ENCODE peak calls at places on chromosome X, in four cellular contexts. One of them, this sample, is unnamed.

GRCh38 chrX:16125520-16126149 is 2.3 kb downstream of the GRPR start:
- DNase-seq in stimulated activated CD8-positive, alpha-beta memory T cell treated with anti-CD3 and anti-CD28 coated beads, Interleukin-4, amount 100 ng/mL, for 48 hours: no peak
- DNase-seq in activated CD8-positive, alpha-beta memory T cell treated with anti-CD3 and anti-CD28 coated beads, Interleukin-2, amount 50 U/mL, for 4 hours: no peak
- DNase-seq in activated T-helper 2 cell treated with anti-CD3 and anti-CD28 coated beads, Interferon-gamma antibody, Interleukin-2, Interleukin-4, amounts not matched to agents 10 μg/mL and 5 μg/mL and 100 μg/mL, durations not matched to agents 14 hours and 24 hours and 36 hours: no peak
- DNase-seq in this sample: no peak

GRCh38 chrX:52216541-52216940 is 31.9 kb downstream of the MAGED4 start:
- DNase-seq in stimulated activated CD8-positive, alpha-beta memory T cell treated with anti-CD3 and anti-CD28 coated beads, Interleukin-4, amount 100 ng/mL, for 48 hours: no peak
- DNase-seq in activated CD8-positive, alpha-beta memory T cell treated with anti-CD3 and anti-CD28 coated beads, Interleukin-2, amount 50 U/mL, for 4 hours: no peak
- DNase-seq in activated T-helper 2 cell treated with anti-CD3 and anti-CD28 coated beads, Interferon-gamma antibody, Interleukin-2, Interleukin-4, amounts not matched to agents 10 μg/mL and 5 μg/mL and 100 μg/mL, durations not matched to agents 14 hours and 24 hours and 36 hours: no peak
- DNase-seq in this sample: no peak

GRCh38 chrX:122910697-122911096 is 273.4 kb upstream of the GRIA3 start:
- DNase-seq in stimulated activated CD8-positive, alpha-beta memory T cell treated with anti-CD3 and anti-CD28 coated beads, Interleukin-4, amount 100 ng/mL, for 48 hours: no peak
- DNase-seq in activated CD8-positive, alpha-beta memory T cell treated with anti-CD3 and anti-CD28 coated beads, Interleukin-2, amount 50 U/mL, for 4 hours: no peak
- DNase-seq in activated T-helper 2 cell treated with anti-CD3 and anti-CD28 coated beads, Interferon-gamma antibody, Interleukin-2, Interleukin-4, amounts not matched to agents 10 μg/mL and 5 μg/mL and 100 μg/mL, durations not matched to agents 14 hours and 24 hours and 36 hours: no peak
- DNase-seq in this sample: no peak

GRCh38 chrX:20967725-20968124 is 406.5 kb upstream of the CNKSR2 start:
- DNase-seq in stimulated activated CD8-positive, alpha-beta memory T cell treated with anti-CD3 and anti-CD28 coated beads, Interleukin-4, amount 100 ng/mL, for 48 hours: no peak
- DNase-seq in activated CD8-positive, alpha-beta memory T cell treated with anti-CD3 and anti-CD28 coated beads, Interleukin-2, amount 50 U/mL, for 4 hours: no peak
- DNase-seq in activated T-helper 2 cell treated with anti-CD3 and anti-CD28 coated beads, Interferon-gamma antibody, Interleukin-2, Interleukin-4, amounts not matched to agents 10 μg/mL and 5 μg/mL and 100 μg/mL, durations not matched to agents 14 hours and 24 hours and 36 hours: no peak
- DNase-seq in this sample: no peak

GRCh38 chrX:20595928-20596550 is 329.3 kb upstream of the RPS6KA3 start:
- DNase-seq in stimulated activated CD8-positive, alpha-beta memory T cell treated with anti-CD3 and anti-CD28 coated beads, Interleukin-4, amount 100 ng/mL, for 48 hours: peak; percentile 69
- DNase-seq in activated CD8-positive, alpha-beta memory T cell treated with anti-CD3 and anti-CD28 coated beads, Interleukin-2, amount 50 U/mL, for 4 hours: no peak
- DNase-seq in activated T-helper 2 cell treated with anti-CD3 and anti-CD28 coated beads, Interferon-gamma antibody, Interleukin-2, Interleukin-4, amounts not matched to agents 10 μg/mL and 5 μg/mL and 100 μg/mL, durations not matched to agents 14 hours and 24 hours and 36 hours: no peak
- DNase-seq in this sample: no peak

GRCh38 chrX:155819525-155819924 is 61.6 kb upstream of the VAMP7 start:
- DNase-seq in stimulated activated CD8-positive, alpha-beta memory T cell treated with anti-CD3 and anti-CD28 coated beads, Interleukin-4, amount 100 ng/mL, for 48 hours: no peak
- DNase-seq in activated CD8-positive, alpha-beta memory T cell treated with anti-CD3 and anti-CD28 coated beads, Interleukin-2, amount 50 U/mL, for 4 hours: no peak
- DNase-seq in activated T-helper 2 cell treated with anti-CD3 and anti-CD28 coated beads, Interferon-gamma antibody, Interleukin-2, Interleukin-4, amounts not matched to agents 10 μg/mL and 5 μg/mL and 100 μg/mL, durations not matched to agents 14 hours and 24 hours and 36 hours: no peak
- DNase-seq in this sample: no peak

GRCh38 chrX:49177338-49177833 is 5.7 kb downstream of the PLP2 start:
- DNase-seq in stimulated activated CD8-positive, alpha-beta memory T cell treated with anti-CD3 and anti-CD28 coated beads, Interleukin-4, amount 100 ng/mL, for 48 hours: no peak
- DNase-seq in activated CD8-positive, alpha-beta memory T cell treated with anti-CD3 and anti-CD28 coated beads, Interleukin-2, amount 50 U/mL, for 4 hours: no peak
- DNase-seq in activated T-helper 2 cell treated with anti-CD3 and anti-CD28 coated beads, Interferon-gamma antibody, Interleukin-2, Interleukin-4, amounts not matched to agents 10 μg/mL and 5 μg/mL and 100 μg/mL, durations not matched to agents 14 hours and 24 hours and 36 hours: no peak
- DNase-seq in this sample: no peak

GRCh38 chrX:19863237-19864223 is 23.9 kb downstream of the SH3KBP1 start:
- DNase-seq in stimulated activated CD8-positive, alpha-beta memory T cell treated with anti-CD3 and anti-CD28 coated beads, Interleukin-4, amount 100 ng/mL, for 48 hours: no peak
- DNase-seq in activated CD8-positive, alpha-beta memory T cell treated with anti-CD3 and anti-CD28 coated beads, Interleukin-2, amount 50 U/mL, for 4 hours: no peak
- DNase-seq in activated T-helper 2 cell treated with anti-CD3 and anti-CD28 coated beads, Interferon-gamma antibody, Interleukin-2, Interleukin-4, amounts not matched to agents 10 μg/mL and 5 μg/mL and 100 μg/mL, durations not matched to agents 14 hours and 24 hours and 36 hours: no peak
- DNase-seq in this sample: no peak

GRCh38 chrX:69037786-69038185 is 127.5 kb downstream of the PJA1 start:
- DNase-seq in stimulated activated CD8-positive, alpha-beta memory T cell treated with anti-CD3 and anti-CD28 coated beads, Interleukin-4, amount 100 ng/mL, for 48 hours: no peak
- DNase-seq in activated CD8-positive, alpha-beta memory T cell treated with anti-CD3 and anti-CD28 coated beads, Interleukin-2, amount 50 U/mL, for 4 hours: no peak
- DNase-seq in activated T-helper 2 cell treated with anti-CD3 and anti-CD28 coated beads, Interferon-gamma antibody, Interleukin-2, Interleukin-4, amounts not matched to agents 10 μg/mL and 5 μg/mL and 100 μg/mL, durations not matched to agents 14 hours and 24 hours and 36 hours: no peak
- DNase-seq in this sample: no peak

GRCh38 chrX:2449135-2449886 is 51.5 kb downstream of the DHRSX start:
- DNase-seq in stimulated activated CD8-positive, alpha-beta memory T cell treated with anti-CD3 and anti-CD28 coated beads, Interleukin-4, amount 100 ng/mL, for 48 hours: no peak
- DNase-seq in activated CD8-positive, alpha-beta memory T cell treated with anti-CD3 and anti-CD28 coated beads, Interleukin-2, amount 50 U/mL, for 4 hours: no peak
- DNase-seq in activated T-helper 2 cell treated with anti-CD3 and anti-CD28 coated beads, Interferon-gamma antibody, Interleukin-2, Interleukin-4, amounts not matched to agents 10 μg/mL and 5 μg/mL and 100 μg/mL, durations not matched to agents 14 hours and 24 hours and 36 hours: no peak
- DNase-seq in this sample: no peak

GRCh38 chrX:134144231-134144630 is 92.8 kb upstream of the CCDC160 start:
- DNase-seq in stimulated activated CD8-positive, alpha-beta memory T cell treated with anti-CD3 and anti-CD28 coated beads, Interleukin-4, amount 100 ng/mL, for 48 hours: no peak
- DNase-seq in activated CD8-positive, alpha-beta memory T cell treated with anti-CD3 and anti-CD28 coated beads, Interleukin-2, amount 50 U/mL, for 4 hours: no peak
- DNase-seq in activated T-helper 2 cell treated with anti-CD3 and anti-CD28 coated beads, Interferon-gamma antibody, Interleukin-2, Interleukin-4, amounts not matched to agents 10 μg/mL and 5 μg/mL and 100 μg/mL, durations not matched to agents 14 hours and 24 hours and 36 hours: no peak
- DNase-seq in this sample: no peak

GRCh38 chrX:123860983-123861382 is 1.1 kb downstream of the XIAP start:
- DNase-seq in stimulated activated CD8-positive, alpha-beta memory T cell treated with anti-CD3 and anti-CD28 coated beads, Interleukin-4, amount 100 ng/mL, for 48 hours: no peak
- DNase-seq in activated CD8-positive, alpha-beta memory T cell treated with anti-CD3 and anti-CD28 coated beads, Interleukin-2, amount 50 U/mL, for 4 hours: no peak
- DNase-seq in activated T-helper 2 cell treated with anti-CD3 and anti-CD28 coated beads, Interferon-gamma antibody, Interleukin-2, Interleukin-4, amounts not matched to agents 10 μg/mL and 5 μg/mL and 100 μg/mL, durations not matched to agents 14 hours and 24 hours and 36 hours: no peak
- DNase-seq in this sample: no peak

GRCh38 chrX:130877892-130878321 is 25.1 kb downstream of the ENOX2 start:
- DNase-seq in stimulated activated CD8-positive, alpha-beta memory T cell treated with anti-CD3 and anti-CD28 coated beads, Interleukin-4, amount 100 ng/mL, for 48 hours: no peak
- DNase-seq in activated CD8-positive, alpha-beta memory T cell treated with anti-CD3 and anti-CD28 coated beads, Interleukin-2, amount 50 U/mL, for 4 hours: no peak
- DNase-seq in activated T-helper 2 cell treated with anti-CD3 and anti-CD28 coated beads, Interferon-gamma antibody, Interleukin-2, Interleukin-4, amounts not matched to agents 10 μg/mL and 5 μg/mL and 100 μg/mL, durations not matched to agents 14 hours and 24 hours and 36 hours: no peak
- DNase-seq in this sample: no peak

GRCh38 chrX:3939967-3940610 is 226.6 kb upstream of the PRKX start:
- DNase-seq in stimulated activated CD8-positive, alpha-beta memory T cell treated with anti-CD3 and anti-CD28 coated beads, Interleukin-4, amount 100 ng/mL, for 48 hours: no peak
- DNase-seq in activated CD8-positive, alpha-beta memory T cell treated with anti-CD3 and anti-CD28 coated beads, Interleukin-2, amount 50 U/mL, for 4 hours: no peak
- DNase-seq in activated T-helper 2 cell treated with anti-CD3 and anti-CD28 coated beads, Interferon-gamma antibody, Interleukin-2, Interleukin-4, amounts not matched to agents 10 μg/mL and 5 μg/mL and 100 μg/mL, durations not matched to agents 14 hours and 24 hours and 36 hours: no peak
- DNase-seq in this sample: no peak

GRCh38 chrX:11755724-11756123 is 2.3 kb upstream of the MSL3 start:
- DNase-seq in stimulated activated CD8-positive, alpha-beta memory T cell treated with anti-CD3 and anti-CD28 coated beads, Interleukin-4, amount 100 ng/mL, for 48 hours: no peak
- DNase-seq in activated CD8-positive, alpha-beta memory T cell treated with anti-CD3 and anti-CD28 coated beads, Interleukin-2, amount 50 U/mL, for 4 hours: no peak
- DNase-seq in activated T-helper 2 cell treated with anti-CD3 and anti-CD28 coated beads, Interferon-gamma antibody, Interleukin-2, Interleukin-4, amounts not matched to agents 10 μg/mL and 5 μg/mL and 100 μg/mL, durations not matched to agents 14 hours and 24 hours and 36 hours: no peak
- DNase-seq in this sample: no peak